ENCODE peak calls at places on chromosomes 16 and 17, in four cellular contexts. One of them, this sample, is unnamed.

GRCh38 chr16:75288181-75288580 is 36.8 kb upstream of the BCAR1 start:
- DNase-seq in activated CD8-positive, alpha-beta memory T cell treated with anti-CD3 and anti-CD28 coated beads for 24 hours: no peak
- DNase-seq in erythroblast: no peak
- DNase-seq in NCI-H345: no peak
- DNase-seq in this sample: no peak

GRCh38 chr17:50461550-50462132 is 7.0 kb downstream of the CHAD start:
- DNase-seq in NCI-H345: no peak
- DNase-seq in erythroblast: no peak
- DNase-seq in activated CD8-positive, alpha-beta memory T cell treated with anti-CD3 and anti-CD28 coated beads for 24 hours: no peak
- DNase-seq in this sample: no peak

GRCh38 chr17:27206447-27206846 is 87.5 kb upstream of the WSB1 start:
- DNase-seq in NCI-H345: no peak
- DNase-seq in erythroblast: peak; percentile 14
- DNase-seq in activated CD8-positive, alpha-beta memory T cell treated with anti-CD3 and anti-CD28 coated beads for 24 hours: no peak
- DNase-seq in this sample: no peak

GRCh38 chr17:38709104-38709820 is 4.2 kb downstream of the MLLT6 start:
- DNase-seq in NCI-H345: no peak
- DNase-seq in activated CD8-positive, alpha-beta memory T cell treated with anti-CD3 and anti-CD28 coated beads for 24 hours: no peak
- DNase-seq in erythroblast: no peak
- DNase-seq in this sample: no peak

GRCh38 chr16:85376292-85377095 is 236.6 kb upstream of the GSE1 start:
- DNase-seq in erythroblast: no peak
- DNase-seq in activated CD8-positive, alpha-beta memory T cell treated with anti-CD3 and anti-CD28 coated beads for 24 hours: no peak
- DNase-seq in NCI-H345: no peak
- DNase-seq in this sample: no peak

GRCh38 chr17:2282297-2282873 is 21.2 kb downstream of the SMG6 start:
- DNase-seq in activated CD8-positive, alpha-beta memory T cell treated with anti-CD3 and anti-CD28 coated beads for 24 hours: peak; percentile 67
- DNase-seq in NCI-H345: peak; percentile 3
- DNase-seq in erythroblast: peak; percentile 90
- DNase-seq in this sample: peak; percentile 32

GRCh38 chr16:19757762-19758595 is 39.9 kb downstream of the IQCK start:
- DNase-seq in erythroblast: no peak
- DNase-seq in activated CD8-positive, alpha-beta memory T cell treated with anti-CD3 and anti-CD28 coated beads for 24 hours: no peak
- DNase-seq in NCI-H345: no peak
- DNase-seq in this sample: no peak

GRCh38 chr16:285146-286055 is 2.4 kb downstream of the PDIA2 start:
- DNase-seq in activated CD8-positive, alpha-beta memory T cell treated with anti-CD3 and anti-CD28 coated beads for 24 hours: no peak
- DNase-seq in erythroblast: no peak
- DNase-seq in NCI-H345: no peak
- DNase-seq in this sample: no peak

GRCh38 chr17:77607606-77608005 is 350.9 kb upstream of the TNRC6C start:
- DNase-seq in erythroblast: no peak
- DNase-seq in activated CD8-positive, alpha-beta memory T cell treated with anti-CD3 and anti-CD28 coated beads for 24 hours: peak; percentile 47
- DNase-seq in NCI-H345: no peak
- DNase-seq in this sample: no peak

This sample was measured in DMS79.